ENCODE peak calls at places on chromosomes 11 and 22, in eight cellular contexts. N is stimulated activated CD4-positive, alpha-beta T cell treated with anti-CD3 and anti-CD28 coated beads, Interleukin-12 subunit alpha, Interleukin-12 subunit beta, amount 100 ng/mL, for 4 hours; X is activated T-cell treated with anti-CD3 and anti-CD28 coated beads, Interleukin-2, amount 50 U/mL, for 72 hours; Q is hippocampal formation; V is MCF 10A; B is activated naive CD4-positive, alpha-beta T cell treated with anti-CD3 and anti-CD28 coated beads, Interleukin-2, amount 50 U/mL, for 72 hours; R is cardiac fibroblast; G is heart right ventricle. P is an unnamed sample.

GRCh38 chr22:37804886-37805857 is 2.6 kb upstream of the GCAT start:
- DNase-seq in N (peak), X (peak), Q (peak), V (peak), B (peak), R (peak), G (peak), P (peak)

GRCh38 chr22:42385691-42386090 is 46.5 kb downstream of the NFAM1 start:
- DNase-seq in N (no peak), X (no peak), Q (peak), V (no peak), B (no peak), R (no peak), G (no peak), P (no peak)

GRCh38 chr22:32794449-32795213 is 6.9 kb upstream of the TIMP3 start:
- DNase-seq in N (no peak), X (no peak), Q (peak), V (no peak), B (no peak), R (no peak), G (no peak), P (no peak)

GRCh38 chr11:2382927-2383822 is 6.1 kb downstream of the CD81 start:
- DNase-seq in N (no peak), X (no peak), Q (peak), V (no peak), B (no peak), R (peak), G (peak), P (no peak)

GRCh38 chr22:41417622-41418390 is 28.8 kb downstream of the TOB2 start:
- DNase-seq in N (no peak), X (no peak), Q (peak), V (peak), B (no peak), R (peak), G (peak), P (peak)

GRCh38 chr11:8608646-8609045 is 14.6 kb upstream of the STK33 start:
- DNase-seq in N (no peak), X (no peak), Q (no peak), V (no peak), B (no peak), R (peak), G (no peak), P (no peak)

GRCh38 chr11:113664069-113664980 is 41.8 kb downstream of the TMPRSS5 start:
- DNase-seq in N (no peak), X (no peak), Q (no peak), V (no peak), B (no peak), R (peak), G (no peak), P (no peak)

GRCh38 chr11:47714554-47715081 is 551 bp downstream of the AGBL2 start:
- DNase-seq in N (no peak), X (peak), Q (no peak), V (no peak), B (no peak), R (peak), G (no peak), P (no peak)

GRCh38 chr22:19524170-19525115 is at the start of gene CLDN5:
- DNase-seq in N (peak), X (no peak), Q (no peak), V (no peak), B (no peak), R (peak), G (peak), P (peak)

GRCh38 chr22:47027766-47028165 is 265.3 kb downstream of the TBC1D22A start:
- DNase-seq in N (no peak), X (no peak), Q (no peak), V (no peak), B (no peak), R (no peak), G (no peak), P (peak)

GRCh38 chr11:110091995-110092576 is 1.1 kb upstream of the ZC3H12C start:
- DNase-seq in N (no peak), X (no peak), Q (no peak), V (no peak), B (no peak), R (no peak), G (no peak), P (no peak)

GRCh38 chr11:16788141-16789060 is 50.0 kb downstream of the C11orf58 start:
- DNase-seq in N (peak), X (peak), Q (peak), V (peak), B (peak), R (peak), G (peak), P (peak)

GRCh38 chr22:50459443-50460140 is 15.2 kb downstream of the SBF1 start:
- DNase-seq in N (no peak), X (no peak), Q (no peak), V (no peak), B (no peak), R (no peak), G (no peak), P (no peak)

GRCh38 chr11:29616611-29617010 is 400.2 kb downstream of the KCNA4 start:
- DNase-seq in N (no peak), X (no peak), Q (no peak), V (peak), B (no peak), R (peak), G (no peak), P (no peak)

GRCh38 chr11:113256431-113257227 is 57.8 kb upstream of the TTC12 start:
- DNase-seq in N (no peak), X (no peak), Q (no peak), V (no peak), B (no peak), R (no peak), G (peak), P (no peak)

GRCh38 chr11:819129-819931 is 616 bp downstream of the PNPLA2 start:
- DNase-seq in N (peak), X (peak), Q (peak), V (peak), B (peak), R (peak), G (peak), P (peak)

GRCh38 chr11:120537996-120538395 is 26.4 kb downstream of the GRIK4 start:
- DNase-seq in N (no peak), X (no peak), Q (no peak), V (no peak), B (no peak), R (no peak), G (no peak), P (no peak)

GRCh38 chr11:44619931-44620725 is 54.7 kb downstream of the CD82 start:
- DNase-seq in N (no peak), X (peak), Q (no peak), V (no peak), B (peak), R (no peak), G (peak), P (peak)

GRCh38 chr11:63958013-63958412 is 16.4 kb upstream of the COX8A start:
- DNase-seq in N (no peak), X (no peak), Q (no peak), V (no peak), B (no peak), R (no peak), G (no peak), P (no peak)

GRCh38 chr11:47351159-47352126 is 1.1 kb downstream of the MYBPC3 start:
- DNase-seq in N (no peak), X (no peak), Q (no peak), V (no peak), B (no peak), R (no peak), G (peak), P (no peak)

GRCh38 chr22:46127556-46127955 is 22.8 kb upstream of the PPARA start:
- DNase-seq in N (no peak), X (no peak), Q (no peak), V (no peak), B (no peak), R (no peak), G (no peak), P (no peak)